ENCODE peak calls at places on chromosomes 2 and 18, in nine cellular contexts. K is choroid plexus epithelial cell; X is naive B cell; A is activated effector memory CD4-positive, alpha-beta T cell treated with anti-CD3 and anti-CD28 coated beads, Interleukin-2, amount 50 U/mL, for 16 hours; L is pancreas; N is stimulated activated CD4-positive, alpha-beta T cell treated with anti-CD3 and anti-CD28 coated beads, Interleukin-15, amount 100 ng/mL, for 1 hour; F is NCI-H1694 treated with DMSO at 0.1 percent for 48 hours; M is AG08395; B is C1 segment of cervical spinal cord. J is an unnamed sample.

GRCh38 chr2:142803158-142803557 is 74.3 kb upstream of the KYNU start:
- DNase-seq in N (no peak), L (no peak), A (no peak), F (no peak), B (no peak), M (no peak), X (no peak), K (no peak), J (no peak)

GRCh38 chr2:145380436-145381017 is 860.6 kb upstream of the ZEB2 start:
- DNase-seq in X (no peak), A (no peak), N (no peak), F (no peak), B (no peak), M (peak), K (peak), L (no peak), J (no peak)

GRCh38 chr2:105454801-105455485 is 56.1 kb upstream of the FHL2 start:
- DNase-seq in B (no peak), L (no peak), X (peak), F (no peak), M (peak), A (no peak), N (no peak), K (peak), J (peak)

GRCh38 chr2:164692114-164692513 is 70.8 kb upstream of the GRB14 start:
- DNase-seq in M (peak), B (no peak), L (no peak), F (no peak), K (no peak), N (no peak), X (no peak), A (no peak), J (no peak)

GRCh38 chr2:141639809-141640208 is 491.0 kb downstream of the LRP1B start:
- DNase-seq in F (no peak), A (no peak), K (no peak), N (no peak), L (no peak), X (no peak), M (no peak), B (no peak), J (no peak)

GRCh38 chr2:219429958-219430586 is 4.6 kb upstream of the SPEG start:
- DNase-seq in F (no peak), M (no peak), X (no peak), K (no peak), A (no peak), B (no peak), L (no peak), N (no peak), J (peak)

GRCh38 chr2:200756618-200757321 is 54.9 kb upstream of the BZW1 start:
- DNase-seq in B (no peak), M (peak), K (peak), N (no peak), X (no peak), A (no peak), L (no peak), F (no peak), J (peak)

GRCh38 chr18:76256897-76257500 is 238.0 kb downstream of the ZNF516 start:
- DNase-seq in X (no peak), M (peak), F (no peak), A (no peak), N (no peak), B (no peak), L (no peak), K (peak), J (peak)

GRCh38 chr18:10851824-10852225 is 297.5 kb downstream of the PIEZO2 start:
- DNase-seq in M (peak), N (no peak), X (peak), B (no peak), A (no peak), K (peak), F (peak), L (no peak), J (peak)

J was measured in osteoblast.